ENCODE peak calls at places on chromosomes 13 and 19, in six cellular contexts. F is neuronal stem cell, C is mesendoderm, H is mesenchymal stem cell, G is trophoblast cell, Z is IMR-90. E is an unnamed sample.

GRCh38 chr19:55377356-55378131 is 918 bp downstream of the TMEM190 start:
- DNase-seq in F (no peak), C (no peak), H (no peak), G (no peak), Z (no peak), E (peak; percentile 68)

GRCh38 chr19:31543456-31543855 is 194.2 kb upstream of the TSHZ3 start:
- DNase-seq in F (no peak), C (no peak), H (no peak), G (no peak), Z (no peak), E (peak; percentile 5)

GRCh38 chr19:51366999-51367564 is 894 bp upstream of the ETFB start:
- DNase-seq in F (no peak), C (no peak), H (no peak), G (no peak), Z (no peak), E (no peak)

GRCh38 chr19:18588611-18589379 is at the start of gene REX1BD:
- DNase-seq in F (peak; percentile 84), C (peak; percentile 89), H (peak; percentile 76), G (peak; percentile 71), Z (peak; percentile 68), E (peak; percentile 90)

GRCh38 chr13:72504026-72504925 is 223.2 kb downstream of the MZT1 start:
- DNase-seq in F (no peak), C (no peak), H (no peak), G (no peak), Z (no peak), E (no peak)

GRCh38 chr13:107866666-107867623 is 348.4 kb downstream of the LIG4 start:
- DNase-seq in F (peak; percentile 33), C (peak; percentile 72), H (peak; percentile 68), G (no peak), Z (peak; percentile 66), E (peak; percentile 43)

GRCh38 chr19:37370880-37371661 is at the start of gene ZNF527:
- DNase-seq in F (peak; percentile 92), C (peak; percentile 99), H (peak; percentile 98), G (peak; percentile 87), Z (peak; percentile 96), E (peak; percentile 98)

GRCh38 chr19:32877977-32878745 is 8.6 kb upstream of the SLC7A9 start:
- DNase-seq in F (no peak), C (no peak), H (no peak), G (no peak), Z (no peak), E (no peak)

GRCh38 chr19:14435320-14436050 is 2.4 kb downstream of the PKN1 start:
- DNase-seq in F (no peak), C (no peak), H (no peak), G (no peak), Z (no peak), E (no peak)

GRCh38 chr13:23796546-23796945 is 92.7 kb downstream of the MIPEP start:
- DNase-seq in F (no peak), C (no peak), H (peak; percentile 58), G (no peak), Z (peak; percentile 49), E (no peak)

GRCh38 chr19:45470147-45471081 is 2.6 kb downstream of the FOSB start:
- DNase-seq in F (no peak), C (peak; percentile 54), H (peak; percentile 83), G (peak; percentile 48), Z (peak; percentile 67), E (no peak)

GRCh38 chr19:48090281-48090802 is 20.3 kb downstream of the PLA2G4C start:
- DNase-seq in F (no peak), C (no peak), H (no peak), G (no peak), Z (no peak), E (no peak)

GRCh38 chr19:58518261-58519086 is 1.1 kb downstream of the ZBTB45 start:
- DNase-seq in F (no peak), C (no peak), H (no peak), G (no peak), Z (no peak), E (peak; percentile 32)

GRCh38 chr13:75180805-75181455 is 301.0 kb downstream of the TBC1D4 start:
- DNase-seq in F (no peak), C (no peak), H (peak; percentile 18), G (no peak), Z (peak; percentile 50), E (no peak)

GRCh38 chr13:35630551-35631275 is 154.2 kb upstream of the MAB21L1 start:
- DNase-seq in F (peak; percentile 32), C (peak; percentile 94), H (peak; percentile 52), G (peak; percentile 24), Z (peak; percentile 70), E (peak; percentile 75)

GRCh38 chr13:77692746-77693448 is 4.6 kb upstream of the SLAIN1 start:
- DNase-seq in F (no peak), C (no peak), H (no peak), G (no peak), Z (no peak), E (no peak)

GRCh38 chr19:3176715-3177501 is 1.7 kb upstream of the S1PR4 start:
- DNase-seq in F (no peak), C (peak; percentile 49), H (peak; percentile 34), G (peak; percentile 46), Z (peak; percentile 67), E (peak; percentile 29)

GRCh38 chr13:45137501-45137880 is 17.2 kb downstream of the GTF2F2 start:
- DNase-seq in F (no peak), C (no peak), H (no peak), G (no peak), Z (no peak), E (no peak)

GRCh38 chr13:63336549-63336948 is 1920.9 kb upstream of the PCDH20 start:
- DNase-seq in F (no peak), C (no peak), H (no peak), G (no peak), Z (no peak), E (no peak)

GRCh38 chr19:19134687-19135158 is 3.6 kb downstream of the TMEM161A start:
- DNase-seq in F (no peak), C (peak; percentile 84), H (no peak), G (no peak), Z (no peak), E (peak; percentile 86)

GRCh38 chr13:108214511-108215383 is 589 bp downstream of the LIG4 start:
- DNase-seq in F (no peak), C (peak; percentile 83), H (peak; percentile 18), G (no peak), Z (no peak), E (peak; percentile 50)

GRCh38 chr13:106680796-106681482 is 113.0 kb upstream of the ARGLU1 start:
- DNase-seq in F (peak; percentile 69), C (peak; percentile 89), H (no peak), G (no peak), Z (no peak), E (peak; percentile 84)
- H2BK120ac ChIP-seq in F (no peak overlapping the region), C (no peak overlapping the region), H (no peak overlapping the region), G (no peak overlapping the region), Z (no peak overlapping the region), E (no peak overlapping the region)

GRCh38 chr19:39169143-39169810 is 27.5 kb upstream of the NCCRP1 start:
- DNase-seq in F (no peak), C (no peak), H (no peak), G (no peak), Z (no peak), E (no peak)

GRCh38 chr19:39168258-39169142 is 28.3 kb upstream of the NCCRP1 start:
- DNase-seq in F (no peak), C (no peak), H (no peak), G (no peak), Z (no peak), E (no peak)

GRCh38 chr19:39165857-39166256 is 30.9 kb upstream of the NCCRP1 start:
- DNase-seq in F (no peak), C (no peak), H (no peak), G (no peak), Z (no peak), E (no peak)

GRCh38 chr19:39166571-39167391 is 30.0 kb upstream of the NCCRP1 start:
- DNase-seq in F (no peak), C (no peak), H (no peak), G (peak; percentile 41), Z (no peak), E (no peak)

DNA sequence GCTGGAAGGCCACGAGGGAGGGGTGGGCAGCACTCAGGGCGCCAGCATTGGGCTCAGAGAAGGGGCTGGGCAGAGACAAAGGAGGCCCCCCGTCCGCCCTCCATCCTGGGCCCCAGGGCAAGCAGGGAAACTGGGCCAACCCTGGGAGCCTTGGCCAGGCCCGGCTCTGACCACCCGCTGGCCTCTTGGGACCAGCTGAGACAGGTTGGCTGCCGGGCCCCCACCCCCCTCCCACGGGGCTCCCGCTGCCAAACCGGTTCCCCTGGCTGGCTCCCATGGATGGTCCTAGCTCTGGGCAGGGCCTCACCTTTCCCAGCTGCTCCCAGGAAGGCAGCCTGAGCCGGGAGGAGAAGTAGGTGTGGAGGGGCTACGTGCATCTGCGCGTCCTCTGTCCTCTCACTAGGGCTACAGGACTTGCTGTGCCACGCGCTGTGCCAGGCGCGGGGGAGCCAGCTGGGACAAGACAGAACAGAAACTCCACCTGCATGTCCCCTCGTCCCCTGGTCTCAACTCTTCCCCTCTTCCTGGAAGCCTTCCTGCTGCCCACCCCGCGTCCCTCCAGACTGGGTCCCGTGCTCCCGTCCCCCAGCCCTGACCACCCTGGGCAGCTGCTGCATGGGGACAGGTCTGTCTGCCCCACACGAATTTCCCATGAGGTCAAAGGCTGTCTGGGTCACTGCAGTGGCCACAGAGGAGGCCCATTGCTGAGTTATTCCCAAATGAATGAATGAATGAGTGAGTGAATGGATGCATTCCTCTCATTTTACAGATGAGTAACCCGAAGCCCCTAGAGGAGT is 29.1 kb upstream of the NCCRP1 start:
- DNase-seq in F (no peak), C (peak; percentile 26), H (no peak), G (peak; percentile 75), Z (no peak), E (no peak)
- H2BK120ac ChIP-seq in F (no peak overlapping the region), C (no peak overlapping the region), H (no peak overlapping the region), G (peak overlapping the region; percentile 44), Z (no peak overlapping the region), E (no peak overlapping the region)

GRCh38 chr13:59408738-59409137 is 755.0 kb downstream of the DIAPH3 start:
- DNase-seq in F (no peak), C (no peak), H (no peak), G (no peak), Z (no peak), E (no peak)
- H2BK120ac ChIP-seq in F (no peak overlapping the region), C (no peak overlapping the region), H (no peak overlapping the region), G (no peak overlapping the region), Z (no peak overlapping the region), E (no peak overlapping the region)

GRCh38 chr13:32029684-32030083 is 1.9 kb upstream of the FRY start:
- DNase-seq in F (no peak), C (no peak), H (no peak), G (no peak), Z (no peak), E (no peak)

GRCh38 chr13:32024750-32025149 is 6.8 kb upstream of the FRY start:
- DNase-seq in F (no peak), C (peak; percentile 9), H (no peak), G (no peak), Z (no peak), E (no peak)

GRCh38 chr13:32023698-32024097 is 7.9 kb upstream of the FRY start:
- DNase-seq in F (no peak), C (no peak), H (no peak), G (no peak), Z (no peak), E (no peak)

GRCh38 chr13:32025730-32026129 is 5.8 kb upstream of the FRY start:
- DNase-seq in F (peak; percentile 80), C (peak; percentile 76), H (no peak), G (no peak), Z (no peak), E (peak; percentile 45)

DNA sequence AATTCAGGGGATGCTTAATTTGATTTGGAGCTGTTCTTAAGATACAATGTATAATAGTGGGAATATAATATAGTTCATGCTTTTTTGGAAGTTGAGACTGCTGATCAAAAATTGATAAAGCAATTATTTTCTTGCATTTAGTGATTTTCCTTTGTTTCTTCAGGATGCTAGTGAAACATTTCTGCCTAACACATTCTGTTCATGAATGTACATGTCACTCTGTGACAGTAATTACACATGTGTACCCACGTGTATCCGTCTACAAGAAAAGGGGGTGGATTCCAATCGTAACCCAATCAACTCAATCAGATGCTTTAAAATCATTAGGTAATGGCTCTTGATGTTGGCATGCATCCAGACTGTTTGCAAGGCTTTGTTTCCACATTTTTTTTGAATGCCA is 5.0 kb upstream of the FRY start:
- DNase-seq in F (no peak), C (no peak), H (no peak), G (no peak), Z (no peak), E (no peak)
- H2BK120ac ChIP-seq in F (no peak overlapping the region), C (no peak overlapping the region), H (no peak overlapping the region), G (no peak overlapping the region), Z (no peak overlapping the region), E (no peak overlapping the region)